ENCODE peak calls at places on chromosomes 13 and 19, in four cellular contexts. One of them, this sample, is unnamed.

GRCh38 chr19:1206733-1207301 is 1.2 kb downstream of the STK11 start:
- DNase-seq in kidney: peak; percentile 78
- DNase-seq in neural progenitor cell: no peak
- DNase-seq in astrocyte of the spinal cord: no peak
- DNase-seq in this sample: no peak

GRCh38 chr19:2558543-2558942 is 82.6 kb downstream of the GADD45B start:
- DNase-seq in kidney: no peak
- DNase-seq in neural progenitor cell: no peak
- DNase-seq in astrocyte of the spinal cord: no peak
- DNase-seq in this sample: no peak

GRCh38 chr13:32164622-32165268 is 133.2 kb downstream of the FRY start:
- DNase-seq in kidney: no peak
- DNase-seq in neural progenitor cell: peak; percentile 81
- DNase-seq in astrocyte of the spinal cord: peak; percentile 75
- DNase-seq in this sample: no peak

GRCh38 chr13:41645313-41645712 is 188.0 kb downstream of the RGCC start:
- DNase-seq in kidney: peak; percentile 62
- DNase-seq in neural progenitor cell: no peak
- DNase-seq in astrocyte of the spinal cord: peak; percentile 84
- DNase-seq in this sample: peak; percentile 72

GRCh38 chr19:49528211-49528771 is 488 bp downstream of the RCN3 start:
- DNase-seq in kidney: peak; percentile 81
- DNase-seq in neural progenitor cell: no peak
- DNase-seq in astrocyte of the spinal cord: no peak
- DNase-seq in this sample: no peak

GRCh38 chr13:80307401-80307987 is 33.4 kb downstream of the SPRY2 start:
- DNase-seq in kidney: no peak
- DNase-seq in neural progenitor cell: no peak
- DNase-seq in astrocyte of the spinal cord: no peak
- DNase-seq in this sample: no peak

GRCh38 chr19:18328340-18329034 is 5.6 kb upstream of the LSM4 start:
- DNase-seq in kidney: peak; percentile 93
- DNase-seq in neural progenitor cell: peak; percentile 97
- DNase-seq in astrocyte of the spinal cord: peak; percentile 98
- DNase-seq in this sample: peak; percentile 92

GRCh38 chr13:86976521-86977324 is 694.4 kb upstream of the SLITRK5 start:
- DNase-seq in kidney: no peak
- DNase-seq in neural progenitor cell: no peak
- DNase-seq in astrocyte of the spinal cord: peak; percentile 12
- DNase-seq in this sample: no peak

GRCh38 chr13:113585828-113586355 is 1.3 kb downstream of the TFDP1 start:
- DNase-seq in kidney: peak; percentile 37
- DNase-seq in neural progenitor cell: no peak
- DNase-seq in astrocyte of the spinal cord: no peak
- DNase-seq in this sample: no peak

GRCh38 chr19:5691930-5692784 is 2.1 kb downstream of the RPL36 start:
- DNase-seq in kidney: peak; percentile 83
- DNase-seq in neural progenitor cell: no peak
- DNase-seq in astrocyte of the spinal cord: no peak
- DNase-seq in this sample: no peak

GRCh38 chr19:19448238-19448544 is 42.7 kb downstream of the GATAD2A start:
- DNase-seq in kidney: peak; percentile 45
- DNase-seq in neural progenitor cell: no peak
- DNase-seq in astrocyte of the spinal cord: no peak
- DNase-seq in this sample: no peak

GRCh38 chr19:16293133-16294085 is 31.2 kb upstream of the KLF2 start:
- DNase-seq in kidney: peak; percentile 88
- DNase-seq in neural progenitor cell: no peak
- DNase-seq in astrocyte of the spinal cord: peak; percentile 85
- DNase-seq in this sample: no peak

GRCh38 chr13:111335263-111335662 is 14.8 kb downstream of the TEX29 start:
- DNase-seq in kidney: no peak
- DNase-seq in neural progenitor cell: no peak
- DNase-seq in astrocyte of the spinal cord: no peak
- DNase-seq in this sample: no peak

GRCh38 chr19:45020071-45020470 is 18.8 kb upstream of the CLASRP start:
- DNase-seq in kidney: no peak
- DNase-seq in neural progenitor cell: no peak
- DNase-seq in astrocyte of the spinal cord: no peak
- DNase-seq in this sample: no peak

GRCh38 chr19:19457691-19458090 is 52.2 kb downstream of the GATAD2A start:
- DNase-seq in kidney: peak; percentile 29
- DNase-seq in neural progenitor cell: no peak
- DNase-seq in astrocyte of the spinal cord: no peak
- DNase-seq in this sample: no peak

GRCh38 chr13:26660185-26660584 is 100.4 kb downstream of the GPR12 start:
- DNase-seq in kidney: no peak
- DNase-seq in neural progenitor cell: no peak
- DNase-seq in astrocyte of the spinal cord: no peak
- DNase-seq in this sample: no peak

GRCh38 chr13:24217601-24218281 is 57.2 kb downstream of the SPATA13 start:
- DNase-seq in kidney: peak; percentile 81
- DNase-seq in neural progenitor cell: no peak
- DNase-seq in astrocyte of the spinal cord: no peak
- DNase-seq in this sample: no peak

GRCh38 chr19:35055715-35056179 is 14.2 kb downstream of the HPN start:
- DNase-seq in kidney: no peak
- DNase-seq in neural progenitor cell: peak; percentile 59
- DNase-seq in astrocyte of the spinal cord: no peak
- DNase-seq in this sample: no peak

GRCh38 chr19:28820289-28820688 is 392.7 kb downstream of the UQCRFS1 start:
- DNase-seq in kidney: no peak
- DNase-seq in neural progenitor cell: no peak
- DNase-seq in astrocyte of the spinal cord: no peak
- DNase-seq in this sample: no peak

GRCh38 chr13:35927554-35927953 is 203.6 kb downstream of the DCLK1 start:
- DNase-seq in kidney: no peak
- DNase-seq in neural progenitor cell: no peak
- DNase-seq in astrocyte of the spinal cord: peak; percentile 66
- DNase-seq in this sample: peak; percentile 85

GRCh38 chr19:48543121-48543710 is 8.8 kb upstream of the SULT2B1 start:
- DNase-seq in kidney: peak; percentile 84
- DNase-seq in neural progenitor cell: no peak
- DNase-seq in astrocyte of the spinal cord: peak; percentile 8
- DNase-seq in this sample: no peak

GRCh38 chr13:45331981-45332830 is 8.8 kb downstream of the TPT1 start:
- DNase-seq in kidney: no peak
- DNase-seq in neural progenitor cell: no peak
- DNase-seq in astrocyte of the spinal cord: peak; percentile 88
- DNase-seq in this sample: peak; percentile 42

GRCh38 chr13:41554626-41555386 is 97.5 kb downstream of the RGCC start:
- DNase-seq in kidney: no peak
- DNase-seq in neural progenitor cell: no peak
- DNase-seq in astrocyte of the spinal cord: no peak
- DNase-seq in this sample: no peak

GRCh38 chr13:39956036-39956435 is 300.6 kb downstream of the COG6 start:
- DNase-seq in kidney: no peak
- DNase-seq in neural progenitor cell: no peak
- DNase-seq in astrocyte of the spinal cord: no peak
- DNase-seq in this sample: no peak

GRCh38 chr19:28234637-28235036 is 978.3 kb downstream of the UQCRFS1 start:
- DNase-seq in kidney: no peak
- DNase-seq in neural progenitor cell: no peak
- DNase-seq in astrocyte of the spinal cord: no peak
- DNase-seq in this sample: peak; percentile 55

GRCh38 chr19:12833747-12834417 is 497 bp downstream of the RTBDN start:
- DNase-seq in kidney: no peak
- DNase-seq in neural progenitor cell: peak; percentile 81
- DNase-seq in astrocyte of the spinal cord: no peak
- DNase-seq in this sample: no peak

GRCh38 chr13:113840541-113841354 is 23.1 kb downstream of the GAS6 start:
- DNase-seq in kidney: peak; percentile 64
- DNase-seq in neural progenitor cell: no peak
- DNase-seq in astrocyte of the spinal cord: no peak
- DNase-seq in this sample: no peak

DNA sequence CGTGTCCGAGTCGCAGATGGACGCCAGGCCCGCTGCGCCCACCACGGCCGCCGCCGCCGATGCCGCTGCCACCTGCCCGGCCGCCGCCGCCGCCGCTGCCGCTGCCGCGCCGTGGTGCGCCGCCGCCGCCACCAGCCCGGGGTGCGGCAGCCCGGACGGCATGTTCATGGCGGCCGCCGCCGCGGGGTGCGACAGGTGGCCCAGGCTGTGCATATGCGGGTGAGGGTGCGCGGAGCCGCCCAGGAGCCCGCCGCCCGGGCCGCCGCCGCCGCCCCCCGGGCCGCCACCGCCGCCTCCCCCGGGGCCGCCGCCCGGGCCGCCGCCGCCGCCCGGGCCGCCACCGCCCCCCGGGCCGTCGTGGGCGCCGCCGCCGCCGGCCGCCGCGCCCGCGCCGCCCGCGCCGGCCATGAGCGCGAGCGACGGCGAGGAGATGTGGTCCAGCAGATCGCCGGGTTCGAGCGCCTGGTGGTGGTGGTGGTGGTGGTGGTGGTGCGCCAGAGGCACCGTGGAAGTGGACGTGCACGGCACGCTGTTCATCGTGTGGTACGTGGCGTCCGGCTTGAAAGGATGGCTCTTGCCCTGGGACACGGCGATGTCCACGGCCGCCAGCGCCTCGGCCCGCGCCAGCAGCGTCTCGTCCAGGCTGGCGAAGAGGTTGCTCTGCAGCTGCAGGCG is 1.3 kb downstream of the POU4F1 start:
- DNase-seq in kidney: peak; percentile 59
- DNase-seq in neural progenitor cell: no peak
- DNase-seq in astrocyte of the spinal cord: no peak
- DNase-seq in this sample: no peak
- H3K4me3 ChIP-seq in kidney: no peak overlapping the region
- H3K4me3 ChIP-seq in neural progenitor cell: peak overlapping the region; percentile 49
- H3K4me3 ChIP-seq in astrocyte of the spinal cord: no peak overlapping the region
- H3K4me3 ChIP-seq in this sample: no peak overlapping the region

DNA sequence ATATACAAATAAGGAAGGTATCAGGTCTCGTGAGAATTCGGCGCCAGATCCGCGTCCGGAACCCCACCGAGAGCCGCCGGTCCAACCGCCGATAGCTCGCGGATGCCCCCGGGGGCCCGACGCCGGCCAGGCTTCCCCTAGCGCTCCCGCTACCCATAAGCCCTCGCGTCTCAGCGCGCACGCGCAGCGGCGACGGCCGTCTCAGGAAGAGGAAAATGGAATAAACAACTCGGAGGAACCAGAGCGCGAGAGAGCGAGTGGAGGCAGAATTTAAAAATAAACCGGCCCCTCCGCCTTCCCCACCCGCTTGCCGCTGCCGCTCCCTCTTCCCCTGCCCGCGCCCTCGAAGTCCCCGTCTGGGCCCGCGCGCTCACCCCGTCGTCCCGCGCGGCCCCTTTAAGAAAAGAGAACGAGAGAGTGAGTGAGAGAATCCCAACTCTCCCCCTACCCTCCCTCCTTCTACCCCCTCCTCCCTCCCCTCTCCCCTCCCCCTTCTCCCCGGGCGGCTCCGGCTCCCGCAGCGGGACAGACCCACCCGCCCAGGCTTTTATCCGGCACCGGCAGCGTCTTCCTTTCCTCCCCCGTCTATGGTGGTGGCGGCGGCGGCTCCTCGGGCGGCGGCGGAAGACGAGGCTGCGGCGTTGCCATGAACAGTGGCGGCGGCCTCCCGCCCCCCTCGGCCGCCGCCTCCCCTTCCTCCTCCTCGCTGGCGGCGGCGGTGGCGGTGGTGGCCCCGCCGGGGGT is at the start of gene PAN3:
- DNase-seq in kidney: peak; percentile 97
- DNase-seq in neural progenitor cell: peak; percentile 94
- DNase-seq in astrocyte of the spinal cord: peak; percentile 95
- DNase-seq in this sample: no peak
- TF ChIP-seq CTCF in kidney: no peak
- TF ChIP-seq CTCF in neural progenitor cell: peak; percentile 14
- TF ChIP-seq CTCF in astrocyte of the spinal cord: no peak
- TF ChIP-seq CTCF in this sample: peak; percentile 1

DNA sequence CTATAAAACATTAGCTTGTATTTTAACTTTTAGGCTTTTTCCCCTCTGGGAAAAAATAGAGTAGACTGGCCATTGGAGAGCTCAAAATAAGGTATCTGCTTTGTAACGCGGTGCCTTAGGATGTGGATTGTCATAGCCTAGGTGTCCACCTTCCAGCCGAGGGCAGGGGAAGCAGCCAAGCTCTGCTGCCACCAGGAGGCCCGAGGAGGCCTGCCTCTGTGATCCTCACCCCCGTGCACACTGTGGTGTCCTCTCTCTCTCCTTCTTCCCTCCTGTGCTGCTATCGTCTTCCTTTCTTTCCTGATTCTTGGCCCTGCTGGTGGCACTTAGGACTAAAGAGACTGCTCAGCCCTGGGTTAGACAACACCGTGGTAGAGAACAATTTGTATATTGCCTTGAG is 11.3 kb downstream of the HNRNPM start:
- DNase-seq in kidney: no peak
- DNase-seq in neural progenitor cell: peak; percentile 58
- DNase-seq in astrocyte of the spinal cord: no peak
- DNase-seq in this sample: no peak
- H3K4me3 ChIP-seq in kidney: no peak overlapping the region
- H3K4me3 ChIP-seq in neural progenitor cell: no peak overlapping the region
- H3K4me3 ChIP-seq in astrocyte of the spinal cord: no peak overlapping the region
- H3K4me3 ChIP-seq in this sample: no peak overlapping the region

DNA sequence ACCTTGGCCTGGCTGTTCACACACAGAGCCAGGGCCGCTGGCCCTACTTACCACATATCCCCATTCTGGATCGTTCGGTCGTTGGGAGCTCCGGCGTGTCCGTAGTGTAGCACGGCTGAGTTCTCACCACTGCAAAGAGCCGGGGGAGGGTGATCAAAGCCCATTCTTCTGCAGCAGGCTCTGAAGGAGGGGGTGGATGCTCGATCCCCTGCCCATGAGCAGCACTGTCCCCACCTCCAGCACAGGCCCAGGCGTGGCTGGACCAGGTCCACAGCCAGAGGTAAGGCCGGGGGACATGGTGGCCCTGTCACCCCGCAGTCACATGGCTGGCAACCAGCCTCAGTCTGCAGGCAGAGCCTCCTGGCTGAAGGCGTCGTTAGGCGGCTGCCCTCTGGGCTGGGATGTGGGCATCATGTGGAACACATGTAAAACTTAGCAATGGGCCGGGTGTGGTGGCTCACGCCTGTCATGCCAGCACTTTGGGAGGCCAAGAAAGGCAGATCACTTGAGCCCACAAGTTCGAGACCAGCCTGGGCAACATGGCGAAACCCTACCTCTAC is 38.2 kb downstream of the CEBPG start:
- DNase-seq in kidney: peak; percentile 56
- DNase-seq in neural progenitor cell: no peak
- DNase-seq in astrocyte of the spinal cord: no peak
- DNase-seq in this sample: no peak
- TF ChIP-seq CTCF in kidney: no peak
- TF ChIP-seq CTCF in neural progenitor cell: no peak
- TF ChIP-seq CTCF in astrocyte of the spinal cord: no peak
- TF ChIP-seq CTCF in this sample: no peak